ENCODE peak calls at places on chromosome 2, in five cellular contexts. D is left colon, E is NCI-H1092, I is NCI-H446, V is ascending aorta. W is an unnamed sample.

GRCh38 chr2:191758420-191759199 is 80.7 kb downstream of the NABP1 start:
- DNase-seq in D (peak), E (no peak), I (peak), V (no peak), W (no peak)

GRCh38 chr2:99066075-99066557 is 75.4 kb upstream of the C2orf15 start:
- DNase-seq in D (no peak), E (peak), I (no peak), V (no peak), W (peak)

GRCh38 chr2:217248312-217248935 is 388.6 kb upstream of the TNP1 start:
- DNase-seq in D (peak), E (peak), I (peak), V (no peak), W (peak)

GRCh38 chr2:31523871-31524492 is 56.8 kb downstream of the SRD5A2 start:
- DNase-seq in D (peak), E (no peak), I (peak), V (no peak), W (peak)

GRCh38 chr2:26284132-26284531 is 39.4 kb downstream of the HADHB start:
- DNase-seq in D (no peak), E (no peak), I (no peak), V (no peak), W (no peak)

GRCh38 chr2:44358498-44358897 is 2.8 kb downstream of the PREPL start:
- DNase-seq in D (peak), E (no peak), I (no peak), V (no peak), W (peak)

GRCh38 chr2:85741811-85742507 is 11.8 kb upstream of the ATOH8 start:
- DNase-seq in D (peak), E (peak), I (peak), V (peak), W (peak)

GRCh38 chr2:238685713-238686112 is 162.2 kb upstream of the TWIST2 start:
- DNase-seq in D (no peak), E (no peak), I (no peak), V (no peak), W (no peak)

GRCh38 chr2:208062113-208062512 is 36.8 kb upstream of the PLEKHM3 start:
- DNase-seq in D (no peak), E (no peak), I (no peak), V (no peak), W (peak)

GRCh38 chr2:176137249-176137573 is 7.7 kb downstream of the HOXD8 start:
- DNase-seq in D (no peak), E (no peak), I (no peak), V (no peak), W (peak)

GRCh38 chr2:207136872-207137271 is 28.9 kb downstream of the KLF7 start:
- DNase-seq in D (no peak), E (no peak), I (no peak), V (no peak), W (peak)

GRCh38 chr2:213959589-213959988 is 451.3 kb upstream of the VWC2L start:
- DNase-seq in D (no peak), E (no peak), I (no peak), V (no peak), W (no peak)

GRCh38 chr2:150681120-150681796 is 193.8 kb upstream of the RND3 start:
- DNase-seq in D (no peak), E (no peak), I (no peak), V (no peak), W (no peak)

GRCh38 chr2:129849559-129850160 is 129.8 kb upstream of the RAB6C start:
- DNase-seq in D (no peak), E (peak), I (peak), V (no peak), W (peak)

GRCh38 chr2:23782126-23782525 is 144.8 kb downstream of the ATAD2B start:
- DNase-seq in D (no peak), E (no peak), I (no peak), V (no peak), W (no peak)